ENCODE peak calls at places on chromosomes 13 and 19, in seven cellular contexts. One of them, this sample, is unnamed.

GRCh38 chr19:46100344-46100743 is 24.1 kb downstream of the IGFL3 start:
- DNase-seq in K562: no peak
- DNase-seq in HepG2: no peak
- DNase-seq in H1: no peak
- DNase-seq in GM12878: no peak
- DNase-seq in HCT116: no peak
- DNase-seq in SK-N-SH: no peak
- DNase-seq in this sample: no peak

GRCh38 chr19:50315773-50316448 is 13.3 kb downstream of the KCNC3 start:
- DNase-seq in HepG2: no peak
- DNase-seq in SK-N-SH: peak
- DNase-seq in K562: peak
- DNase-seq in HCT116: no peak
- DNase-seq in GM12878: no peak
- DNase-seq in H1: peak
- DNase-seq in this sample: no peak

GRCh38 chr19:50462970-50463369 is 13.3 kb upstream of the EMC10 start:
- DNase-seq in H1: no peak
- DNase-seq in HepG2: no peak
- DNase-seq in HCT116: no peak
- DNase-seq in K562: no peak
- DNase-seq in GM12878: no peak
- DNase-seq in SK-N-SH: no peak
- DNase-seq in this sample: no peak

GRCh38 chr19:53068834-53069233 is 24.3 kb downstream of the ERVV-2 start:
- DNase-seq in H1: no peak
- DNase-seq in HCT116: no peak
- DNase-seq in SK-N-SH: no peak
- DNase-seq in GM12878: no peak
- DNase-seq in HepG2: no peak
- DNase-seq in K562: no peak
- DNase-seq in this sample: no peak

GRCh38 chr19:46753420-46754155 is 7.3 kb upstream of the STRN4 start:
- DNase-seq in HepG2: peak
- DNase-seq in HCT116: no peak
- DNase-seq in H1: peak
- DNase-seq in K562: peak
- DNase-seq in SK-N-SH: peak
- DNase-seq in GM12878: no peak
- DNase-seq in this sample: no peak

GRCh38 chr19:15551183-15552004 is 43.1 kb downstream of the CYP4F22 start:
- DNase-seq in HepG2: peak
- DNase-seq in HCT116: no peak
- DNase-seq in K562: peak
- DNase-seq in H1: no peak
- DNase-seq in SK-N-SH: peak
- DNase-seq in GM12878: no peak
- DNase-seq in this sample: peak

GRCh38 chr19:19588546-19588945 is 29.9 kb downstream of the PBX4 start:
- DNase-seq in HepG2: no peak
- DNase-seq in K562: no peak
- DNase-seq in HCT116: no peak
- DNase-seq in H1: no peak
- DNase-seq in SK-N-SH: no peak
- DNase-seq in GM12878: no peak
- DNase-seq in this sample: no peak

GRCh38 chr13:101424381-101425155 is 8.3 kb upstream of the NALCN start:
- DNase-seq in HepG2: peak
- DNase-seq in HCT116: no peak
- DNase-seq in GM12878: no peak
- DNase-seq in SK-N-SH: no peak
- DNase-seq in K562: no peak
- DNase-seq in H1: no peak
- DNase-seq in this sample: no peak

GRCh38 chr19:3604987-3605343 is 1.7 kb downstream of the TBXA2R start:
- DNase-seq in H1: no peak
- DNase-seq in SK-N-SH: no peak
- DNase-seq in HCT116: no peak
- DNase-seq in HepG2: no peak
- DNase-seq in GM12878: peak
- DNase-seq in K562: no peak
- DNase-seq in this sample: no peak

GRCh38 chr13:35957174-35957867 is 173.9 kb downstream of the DCLK1 start:
- DNase-seq in H1: no peak
- DNase-seq in HepG2: no peak
- DNase-seq in HCT116: no peak
- DNase-seq in K562: no peak
- DNase-seq in GM12878: no peak
- DNase-seq in SK-N-SH: no peak
- DNase-seq in this sample: no peak

GRCh38 chr13:100987993-100988392 is 313.4 kb upstream of the TMTC4 start:
- DNase-seq in K562: no peak
- DNase-seq in H1: no peak
- DNase-seq in HepG2: no peak
- DNase-seq in HCT116: no peak
- DNase-seq in GM12878: no peak
- DNase-seq in SK-N-SH: no peak
- DNase-seq in this sample: peak

GRCh38 chr19:780935-781334 is 16.3 kb upstream of the PTBP1 start:
- DNase-seq in SK-N-SH: no peak
- DNase-seq in K562: no peak
- DNase-seq in HepG2: no peak
- DNase-seq in GM12878: no peak
- DNase-seq in HCT116: no peak
- DNase-seq in H1: no peak
- DNase-seq in this sample: no peak

GRCh38 chr13:29594710-29595379 is 643 bp downstream of the SLC7A1 start:
- DNase-seq in SK-N-SH: peak
- DNase-seq in HepG2: no peak
- DNase-seq in H1: no peak
- DNase-seq in K562: peak
- DNase-seq in HCT116: no peak
- DNase-seq in GM12878: no peak
- DNase-seq in this sample: no peak

GRCh38 chr13:29593605-29594297 is 1.7 kb downstream of the SLC7A1 start:
- DNase-seq in GM12878: no peak
- DNase-seq in SK-N-SH: no peak
- DNase-seq in K562: no peak
- DNase-seq in HCT116: no peak
- DNase-seq in H1: no peak
- DNase-seq in HepG2: no peak
- DNase-seq in this sample: no peak

GRCh38 chr13:29595380-29596063 is at the start of gene SLC7A1:
- DNase-seq in HCT116: peak
- DNase-seq in K562: peak
- DNase-seq in SK-N-SH: peak
- DNase-seq in HepG2: peak
- DNase-seq in H1: peak
- DNase-seq in GM12878: peak
- DNase-seq in this sample: peak

GRCh38 chr13:29596064-29596418 is 553 bp upstream of the SLC7A1 start:
- DNase-seq in GM12878: no peak
- DNase-seq in HepG2: no peak
- DNase-seq in K562: no peak
- DNase-seq in H1: no peak
- DNase-seq in HCT116: no peak
- DNase-seq in SK-N-SH: no peak
- DNase-seq in this sample: no peak

GRCh38 chr13:29594310-29594709 is 1.2 kb downstream of the SLC7A1 start:
- DNase-seq in HCT116: no peak
- DNase-seq in H1: no peak
- DNase-seq in HepG2: peak
- DNase-seq in SK-N-SH: peak
- DNase-seq in K562: no peak
- DNase-seq in GM12878: peak
- DNase-seq in this sample: no peak
- TF ChIP-seq YY1 in HCT116: no peak
- TF ChIP-seq YY1 in H1: no peak
- TF ChIP-seq YY1 in HepG2: no peak
- TF ChIP-seq YY1 in SK-N-SH: no peak
- TF ChIP-seq YY1 in K562: no peak
- TF ChIP-seq YY1 in GM12878: peak
- TF ChIP-seq YY1 in this sample: no peak

DNA sequence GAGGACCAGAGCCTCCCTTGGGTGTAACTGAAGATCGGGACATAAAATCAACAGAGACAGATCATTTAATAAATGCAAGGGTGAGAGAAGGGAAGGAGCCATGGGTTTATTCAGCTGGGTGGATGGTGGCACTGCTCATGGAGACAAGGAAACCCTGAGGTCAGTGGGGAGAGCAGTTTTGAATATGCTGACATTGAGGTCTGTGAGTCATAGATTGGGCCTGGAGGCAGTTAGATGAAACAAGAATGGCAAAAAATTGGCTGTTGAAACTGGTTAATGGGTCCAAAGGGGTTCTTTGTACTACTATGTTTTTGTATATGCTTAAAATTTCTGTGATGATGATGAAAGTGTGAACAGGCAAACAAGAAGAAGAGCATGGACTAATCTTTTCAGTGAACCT is 5.1 kb upstream of the GTF3A start:
- DNase-seq in K562: no peak
- DNase-seq in HCT116: no peak
- DNase-seq in H1: no peak
- DNase-seq in GM12878: no peak
- DNase-seq in HepG2: no peak
- DNase-seq in SK-N-SH: no peak
- DNase-seq in this sample: no peak
- TF ChIP-seq YY1 in K562: no peak
- TF ChIP-seq YY1 in HCT116: no peak
- TF ChIP-seq YY1 in H1: no peak
- TF ChIP-seq YY1 in GM12878: no peak
- TF ChIP-seq YY1 in HepG2: no peak
- TF ChIP-seq YY1 in SK-N-SH: no peak
- TF ChIP-seq YY1 in this sample: no peak

DNA sequence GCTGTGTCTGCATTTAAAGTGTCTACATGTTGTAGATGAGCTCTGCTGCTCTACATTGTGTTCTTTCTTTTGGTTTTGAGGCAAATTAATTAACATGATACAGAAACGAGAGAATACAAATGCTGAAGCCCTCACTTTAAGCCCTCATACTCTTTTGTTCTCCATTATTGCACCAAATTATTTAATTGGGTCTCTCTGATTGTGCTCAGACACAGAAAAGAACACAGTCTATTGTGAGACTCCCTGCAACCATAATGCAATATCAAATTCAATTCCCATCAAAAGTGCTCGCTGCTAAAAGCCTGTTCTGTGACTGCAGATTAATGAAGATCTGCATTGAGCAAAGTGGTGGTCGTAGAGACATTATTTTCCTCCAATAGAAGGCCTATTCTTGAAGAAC is 166.4 kb upstream of the SOX21 start:
- DNase-seq in K562: no peak
- DNase-seq in HepG2: no peak
- DNase-seq in H1: no peak
- DNase-seq in GM12878: no peak
- DNase-seq in HCT116: no peak
- DNase-seq in SK-N-SH: no peak
- DNase-seq in this sample: no peak
- TF ChIP-seq YY1 in K562: no peak
- TF ChIP-seq YY1 in HepG2: no peak
- TF ChIP-seq YY1 in H1: no peak
- TF ChIP-seq YY1 in GM12878: no peak
- TF ChIP-seq YY1 in HCT116: no peak
- TF ChIP-seq YY1 in SK-N-SH: no peak
- TF ChIP-seq YY1 in this sample: no peak

GRCh38 chr19:44313231-44313630 is 8.4 kb upstream of the ZNF235 start:
- DNase-seq in K562: no peak
- DNase-seq in HCT116: no peak
- DNase-seq in HepG2: no peak
- DNase-seq in GM12878: no peak
- DNase-seq in SK-N-SH: no peak
- DNase-seq in H1: no peak
- DNase-seq in this sample: no peak

GRCh38 chr19:44315883-44316282 is 11.1 kb upstream of the ZNF235 start:
- DNase-seq in H1: no peak
- DNase-seq in HepG2: no peak
- DNase-seq in GM12878: no peak
- DNase-seq in HCT116: no peak
- DNase-seq in SK-N-SH: no peak
- DNase-seq in K562: no peak
- DNase-seq in this sample: no peak
- TF ChIP-seq YY1 in H1: no peak
- TF ChIP-seq YY1 in HepG2: no peak
- TF ChIP-seq YY1 in GM12878: no peak
- TF ChIP-seq YY1 in HCT116: no peak
- TF ChIP-seq YY1 in SK-N-SH: no peak
- TF ChIP-seq YY1 in K562: no peak
- TF ChIP-seq YY1 in this sample: no peak

DNA sequence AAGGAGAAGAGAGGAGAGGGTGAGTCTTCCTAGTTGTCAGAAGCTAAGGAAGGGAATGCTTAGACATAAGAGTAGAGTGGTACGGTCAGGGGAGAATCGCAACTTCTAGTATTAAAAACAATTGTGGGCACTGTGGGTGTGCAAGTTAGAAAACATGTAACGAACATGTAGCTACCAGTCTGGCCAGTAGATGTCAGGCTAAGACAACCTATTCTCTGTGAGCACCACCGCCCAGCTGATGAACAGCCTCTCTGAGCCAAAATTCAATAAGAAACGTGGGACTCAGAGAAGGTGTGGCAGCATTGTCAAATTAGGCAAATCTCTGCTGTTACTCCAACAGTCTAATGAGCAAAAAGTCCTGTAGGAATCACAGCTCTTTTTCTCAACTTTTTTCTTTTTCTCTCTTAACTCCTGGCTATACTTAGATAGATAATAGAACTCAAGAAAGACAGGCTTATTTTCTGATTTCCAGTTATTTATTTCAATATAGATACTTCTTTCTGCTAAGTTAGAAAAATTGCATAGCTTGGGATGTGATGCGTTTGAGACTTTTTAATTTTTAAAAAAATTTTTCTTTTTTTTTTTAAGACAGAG is 186.2 kb downstream of the USP12 start:
- DNase-seq in H1: peak
- DNase-seq in HepG2: peak
- DNase-seq in GM12878: peak
- DNase-seq in HCT116: peak
- DNase-seq in SK-N-SH: peak
- DNase-seq in K562: peak
- DNase-seq in this sample: peak
- TF ChIP-seq YY1 in H1: no peak
- TF ChIP-seq YY1 in HepG2: no peak
- TF ChIP-seq YY1 in GM12878: peak
- TF ChIP-seq YY1 in HCT116: no peak
- TF ChIP-seq YY1 in SK-N-SH: no peak
- TF ChIP-seq YY1 in K562: no peak
- TF ChIP-seq YY1 in this sample: no peak